ENCODE peak calls at places on chromosomes 11 and 22, in nine cellular contexts. R, H, L, S, P, J, C, K and N are unnamed samples.

GRCh38 chr22:19884954-19885751 is 30.5 kb upstream of the GNB1L start:
- DNase-seq in R (no peak), H (no peak), L (no peak), S (no peak), P (no peak), J (no peak), C (no peak), K (no peak), N (no peak)

GRCh38 chr11:131246589-131247164 is 123.7 kb upstream of the NTM start:
- DNase-seq in R (peak), H (peak), L (peak), S (no peak), P (peak), J (peak), C (no peak), K (no peak), N (no peak)

GRCh38 chr11:18578975-18579598 is 9.4 kb downstream of the UEVLD start:
- DNase-seq in R (no peak), H (no peak), L (no peak), S (no peak), P (peak), J (peak), C (no peak), K (no peak), N (no peak)

GRCh38 chr11:43957571-43957970 is 15.1 kb downstream of the C11orf96 start:
- DNase-seq in R (no peak), H (no peak), L (no peak), S (no peak), P (no peak), J (no peak), C (no peak), K (no peak), N (no peak)

GRCh38 chr22:37848587-37849088 is 581 bp upstream of the EIF3L start:
- DNase-seq in R (no peak), H (no peak), L (peak), S (no peak), P (no peak), J (no peak), C (no peak), K (peak), N (no peak)

GRCh38 chr11:87722756-87723599 is 452.3 kb downstream of the RAB38 start:
- DNase-seq in R (peak), H (peak), L (peak), S (no peak), P (peak), J (peak), C (no peak), K (peak), N (no peak)

GRCh38 chr11:94933225-94934130 is 39.9 kb downstream of the CWC15 start:
- DNase-seq in R (peak), H (no peak), L (peak), S (no peak), P (no peak), J (no peak), C (peak), K (peak), N (peak)

GRCh38 chr11:22192289-22192641 is 620 bp upstream of the ANO5 start:
- DNase-seq in R (peak), H (peak), L (no peak), S (peak), P (peak), J (peak), C (no peak), K (no peak), N (no peak)

GRCh38 chr11:128653828-128654231 is 40.0 kb upstream of the FLI1 start:
- DNase-seq in R (peak), H (no peak), L (peak), S (no peak), P (peak), J (peak), C (peak), K (peak), N (peak)

GRCh38 chr22:23067023-23067650 is 3.2 kb upstream of the GNAZ start:
- DNase-seq in R (no peak), H (no peak), L (no peak), S (peak), P (peak), J (peak), C (peak), K (no peak), N (no peak)

GRCh38 chr11:68470304-68470811 is 9.8 kb downstream of the PPP6R3 start:
- DNase-seq in R (no peak), H (no peak), L (no peak), S (no peak), P (no peak), J (no peak), C (no peak), K (no peak), N (no peak)

GRCh38 chr11:2305140-2305861 is 3.5 kb downstream of the TSPAN32 start:
- DNase-seq in R (peak), H (peak), L (peak), S (peak), P (peak), J (peak), C (peak), K (peak), N (no peak)

GRCh38 chr11:3893311-3893710 is 37.8 kb downstream of the STIM1 start:
- DNase-seq in R (no peak), H (no peak), L (no peak), S (no peak), P (no peak), J (no peak), C (no peak), K (no peak), N (no peak)

GRCh38 chr11:26777276-26777939 is 55.5 kb upstream of the SLC5A12 start:
- DNase-seq in R (no peak), H (no peak), L (no peak), S (no peak), P (no peak), J (no peak), C (no peak), K (no peak), N (no peak)

GRCh38 chr11:32827276-32827675 is 2.5 kb upstream of the PRRG4 start:
- DNase-seq in R (no peak), H (no peak), L (no peak), S (no peak), P (no peak), J (no peak), C (no peak), K (no peak), N (no peak)

GRCh38 chr11:75105462-75105925 is 8.8 kb upstream of the OR2AT4 start:
- DNase-seq in R (no peak), H (peak), L (peak), S (no peak), P (no peak), J (no peak), C (no peak), K (no peak), N (no peak)

GRCh38 chr22:46528121-46528610 is 9.3 kb downstream of the CELSR1 start:
- DNase-seq in R (peak), H (no peak), L (no peak), S (no peak), P (no peak), J (no peak), C (no peak), K (peak), N (peak)

GRCh38 chr22:39446239-39446721 is 10.5 kb upstream of the MGAT3 start:
- DNase-seq in R (no peak), H (no peak), L (no peak), S (no peak), P (peak), J (peak), C (no peak), K (no peak), N (no peak)

GRCh38 chr11:8097062-8097814 is 16.2 kb downstream of the TUB start:
- DNase-seq in R (no peak), H (no peak), L (peak), S (no peak), P (no peak), J (peak), C (no peak), K (no peak), N (no peak)

GRCh38 chr11:45423475-45424081 is 137.4 kb upstream of the SYT13 start:
- DNase-seq in R (peak), H (no peak), L (no peak), S (no peak), P (no peak), J (no peak), C (no peak), K (no peak), N (no peak)

GRCh38 chr11:124872741-124873140 is 7.5 kb downstream of the ROBO3 start:
- DNase-seq in R (no peak), H (no peak), L (no peak), S (peak), P (no peak), J (no peak), C (no peak), K (no peak), N (no peak)

GRCh38 chr11:12242071-12242672 is 131.8 kb downstream of the MICAL2 start:
- DNase-seq in R (no peak), H (no peak), L (no peak), S (no peak), P (no peak), J (no peak), C (no peak), K (no peak), N (no peak)

GRCh38 chr22:30277547-30278344 is 11.1 kb upstream of the OSM start:
- DNase-seq in R (peak), H (peak), L (peak), S (no peak), P (no peak), J (no peak), C (no peak), K (peak), N (peak)

GRCh38 chr11:128796275-128796674 is 70.8 kb downstream of the KCNJ1 start:
- DNase-seq in R (no peak), H (no peak), L (peak), S (no peak), P (no peak), J (no peak), C (no peak), K (peak), N (no peak)

GRCh38 chr11:68651208-68651984 is 32.9 kb upstream of the GAL start:
- DNase-seq in R (no peak), H (no peak), L (peak), S (no peak), P (no peak), J (no peak), C (no peak), K (peak), N (no peak)

GRCh38 chr11:122071680-122072321 is 44.2 kb downstream of the BLID start:
- DNase-seq in R (no peak), H (no peak), L (no peak), S (no peak), P (no peak), J (no peak), C (no peak), K (no peak), N (no peak)

GRCh38 chr22:26646158-26646557 is 11.2 kb upstream of the MIAT start:
- DNase-seq in R (no peak), H (no peak), L (peak), S (no peak), P (no peak), J (no peak), C (no peak), K (no peak), N (no peak)

GRCh38 chr11:1500466-1501420 is 14.2 kb upstream of the MOB2 start:
- DNase-seq in R (no peak), H (no peak), L (no peak), S (no peak), P (no peak), J (no peak), C (peak), K (no peak), N (no peak)

GRCh38 chr11:75035911-75036536 is 47.3 kb downstream of the NEU3 start:
- DNase-seq in R (no peak), H (no peak), L (peak), S (no peak), P (peak), J (no peak), C (no peak), K (peak), N (no peak)

GRCh38 chr11:100208207-100208606 is 478.9 kb upstream of the ARHGAP42 start:
- DNase-seq in R (no peak), H (no peak), L (no peak), S (no peak), P (no peak), J (no peak), C (no peak), K (peak), N (no peak)

GRCh38 chr11:15507592-15507991 is 392.9 kb downstream of the INSC start:
- DNase-seq in R (no peak), H (no peak), L (no peak), S (no peak), P (peak), J (peak), C (no peak), K (no peak), N (no peak)

GRCh38 chr22:47786650-47787290 is 1024.3 kb downstream of the TBC1D22A start:
- DNase-seq in R (no peak), H (no peak), L (no peak), S (no peak), P (no peak), J (no peak), C (no peak), K (no peak), N (no peak)

GRCh38 chr11:94747136-94748110 is 20.7 kb upstream of the AMOTL1 start:
- DNase-seq in R (no peak), H (no peak), L (peak), S (no peak), P (no peak), J (no peak), C (no peak), K (peak), N (no peak)

GRCh38 chr22:50160947-50161346 is 9.6 kb upstream of the PANX2 start:
- DNase-seq in R (no peak), H (no peak), L (no peak), S (no peak), P (no peak), J (no peak), C (no peak), K (no peak), N (no peak)

GRCh38 chr11:115712296-115712695 is 208.1 kb upstream of the CADM1 start:
- DNase-seq in R (no peak), H (no peak), L (no peak), S (no peak), P (no peak), J (no peak), C (no peak), K (peak), N (no peak)

DNA sequence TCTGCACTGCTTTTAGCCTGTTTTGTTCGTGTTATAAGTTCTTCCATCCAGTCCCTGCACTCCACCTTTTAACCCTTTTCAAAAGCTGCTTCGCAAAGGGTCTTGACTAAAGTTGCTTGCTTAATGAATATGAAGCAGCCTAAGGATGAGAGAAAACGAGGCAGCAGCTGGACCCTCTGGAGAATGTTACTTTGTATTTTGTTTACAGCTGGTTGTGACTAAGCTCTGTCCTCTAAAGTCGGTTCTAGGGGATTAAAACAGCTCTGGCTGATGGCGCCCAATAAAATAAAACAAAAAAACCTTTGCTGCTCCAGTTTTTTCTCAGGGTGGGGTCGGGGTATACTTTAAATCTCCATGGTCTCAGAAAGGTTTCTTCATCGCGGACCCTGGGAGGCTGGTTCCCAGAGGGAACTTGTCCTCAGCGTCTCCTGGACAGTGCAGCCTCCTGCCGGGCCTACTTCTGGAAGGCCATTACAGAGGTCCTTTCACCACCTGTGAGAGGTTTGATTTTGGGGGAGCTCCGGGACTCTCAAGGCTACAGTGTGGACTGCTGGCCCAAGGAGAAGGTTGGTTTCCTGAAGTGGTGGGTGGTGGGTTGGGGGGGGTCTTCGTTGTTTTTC is 836 bp upstream of the RBM4 start:
- DNase-seq in R (no peak), H (no peak), L (peak), S (no peak), P (no peak), J (no peak), C (no peak), K (no peak), N (no peak)
- H3K4me3 ChIP-seq in R (no peak), H (peak), L (peak), S (peak), P (peak), J (peak), C (peak), K (peak), N (peak)

DNA sequence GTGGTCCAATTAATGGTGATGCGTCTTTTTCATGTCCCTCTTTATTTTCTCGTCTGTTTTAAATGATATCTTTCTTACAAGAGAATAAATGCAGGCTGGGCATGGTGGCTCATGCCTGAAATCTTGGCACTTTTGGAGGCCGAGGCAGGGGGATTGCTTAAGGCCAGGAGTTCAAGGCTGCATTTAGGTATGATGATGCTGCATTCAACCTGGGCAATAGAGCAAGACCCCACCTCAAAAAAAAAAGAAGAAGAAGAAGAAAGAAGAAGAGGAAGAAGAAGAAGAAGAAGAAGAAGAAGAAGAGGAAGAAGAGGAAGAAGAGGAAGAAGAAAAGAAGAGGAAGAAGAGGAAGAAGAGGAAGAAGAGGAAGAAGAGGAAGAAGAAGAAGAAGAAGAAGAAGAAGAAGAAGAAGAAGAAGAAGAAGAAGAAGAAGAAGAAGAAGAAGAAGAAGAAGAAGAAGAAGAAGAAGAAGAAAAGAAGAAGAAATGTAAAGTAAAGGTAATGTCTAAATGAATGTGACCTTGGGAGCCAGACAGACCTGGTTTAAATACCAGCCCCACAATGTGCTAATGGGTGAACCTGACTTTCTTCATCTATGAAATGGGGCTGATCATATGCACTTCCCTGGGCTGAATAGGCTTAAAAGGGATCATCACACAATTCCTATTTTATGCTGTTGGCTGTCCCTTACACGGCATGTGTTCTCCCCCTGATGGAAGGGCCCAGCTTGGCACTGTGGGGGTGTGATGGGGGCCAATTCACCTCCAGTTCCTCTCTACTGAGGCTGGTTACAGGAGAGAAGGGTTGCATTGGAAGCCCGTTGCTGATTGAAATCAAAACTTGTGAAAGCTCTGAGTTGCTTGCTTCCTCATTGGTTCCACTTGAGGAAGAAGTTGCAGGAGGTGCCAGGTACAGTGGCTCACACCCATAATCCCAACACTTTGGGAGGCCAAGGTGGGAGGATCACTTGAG is 13.0 kb upstream of the PRG2 start:
- DNase-seq in R (no peak), H (no peak), L (no peak), S (no peak), P (no peak), J (no peak), C (no peak), K (no peak), N (no peak)
- H3K4me3 ChIP-seq in R (no peak), H (no peak), L (no peak), S (no peak), P (no peak), J (no peak), C (no peak), K (no peak), N (no peak)

GRCh38 chr11:61601512-61601911 is 20.6 kb upstream of the SYT7 start:
- DNase-seq in R (no peak), H (no peak), L (no peak), S (no peak), P (no peak), J (no peak), C (no peak), K (no peak), N (no peak)

GRCh38 chr11:61596990-61597389 is 16.1 kb upstream of the SYT7 start:
- DNase-seq in R (no peak), H (no peak), L (no peak), S (no peak), P (no peak), J (no peak), C (peak), K (no peak), N (no peak)

GRCh38 chr11:61598383-61598782 is 17.5 kb upstream of the SYT7 start:
- DNase-seq in R (no peak), H (no peak), L (peak), S (no peak), P (no peak), J (no peak), C (no peak), K (no peak), N (no peak)

GRCh38 chr11:61599968-61600710 is 19.3 kb upstream of the SYT7 start:
- DNase-seq in R (no peak), H (no peak), L (peak), S (no peak), P (no peak), J (no peak), C (no peak), K (no peak), N (no peak)

GRCh38 chr11:61598886-61599868 is 18.3 kb upstream of the SYT7 start:
- DNase-seq in R (no peak), H (peak), L (peak), S (no peak), P (no peak), J (no peak), C (peak), K (no peak), N (no peak)
- H3K4me3 ChIP-seq in R (no peak), H (no peak), L (no peak), S (no peak), P (no peak), J (no peak), C (peak), K (no peak), N (no peak)

GRCh38 chr11:83831929-83832328 is 545.8 kb upstream of the CCDC90B start:
- DNase-seq in R (no peak), H (no peak), L (no peak), S (no peak), P (no peak), J (no peak), C (no peak), K (no peak), N (no peak)

GRCh38 chr11:83826078-83826477 is 539.9 kb upstream of the CCDC90B start:
- DNase-seq in R (no peak), H (no peak), L (no peak), S (no peak), P (no peak), J (no peak), C (no peak), K (no peak), N (no peak)

GRCh38 chr11:83823461-83824025 is 537.4 kb upstream of the CCDC90B start:
- DNase-seq in R (no peak), H (no peak), L (no peak), S (no peak), P (no peak), J (no peak), C (no peak), K (no peak), N (no peak)

GRCh38 chr11:83827520-83827919 is 541.4 kb upstream of the CCDC90B start:
- DNase-seq in R (no peak), H (no peak), L (peak), S (no peak), P (no peak), J (no peak), C (no peak), K (no peak), N (no peak)

DNA sequence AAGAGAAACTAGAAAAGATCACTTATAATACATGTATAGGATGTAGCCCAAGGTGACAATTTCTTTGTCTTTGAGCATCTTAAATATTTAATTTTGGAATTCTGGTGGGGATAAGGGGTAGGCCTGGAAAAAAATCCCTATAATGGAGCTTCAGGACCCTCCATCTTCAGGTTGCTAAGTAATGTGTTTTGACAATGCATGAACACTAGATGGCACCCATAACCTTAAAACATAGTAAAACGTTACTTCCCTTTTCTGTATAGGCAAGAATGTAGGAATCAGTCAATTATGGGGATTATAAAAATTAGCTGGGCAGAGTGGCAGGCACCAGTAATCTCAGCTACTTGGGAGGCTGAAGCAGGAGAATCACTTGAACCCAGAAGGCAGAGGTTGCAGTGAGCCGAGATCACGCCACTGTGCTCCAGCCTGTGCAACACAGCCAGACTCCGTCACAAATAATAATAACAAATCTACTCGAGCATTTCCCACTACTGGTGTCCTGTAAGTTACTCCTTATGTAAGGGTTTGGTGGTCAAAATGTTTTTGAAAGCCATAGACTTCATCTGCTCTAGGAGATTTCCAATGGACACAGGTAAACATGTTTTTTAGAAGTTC is 541.9 kb upstream of the CCDC90B start:
- DNase-seq in R (no peak), H (peak), L (peak), S (no peak), P (no peak), J (no peak), C (no peak), K (no peak), N (peak)
- H3K4me3 ChIP-seq in R (no peak), H (no peak), L (peak), S (no peak), P (no peak), J (peak), C (no peak), K (no peak), N (no peak)

GRCh38 chr11:20353829-20354434 is 9.6 kb upstream of the HTATIP2 start:
- DNase-seq in R (peak), H (peak), L (peak), S (peak), P (peak), J (peak), C (no peak), K (peak), N (no peak)
- H3K4me3 ChIP-seq in R (no peak), H (no peak), L (no peak), S (no peak), P (no peak), J (no peak), C (no peak), K (no peak), N (no peak)